ENCODE peak calls at places on chromosome 6, in nine cellular contexts. A, E, B, F, M, J, S, D and N are unnamed samples.

GRCh38 chr6:35487653-35488516 is 9.0 kb downstream of the TEAD3 start:
- DNase-seq in A (no peak), E (peak; percentile 60), B (peak; percentile 16), F (no peak), M (no peak), J (peak; percentile 54), S (no peak), D (peak; percentile 60), N (no peak)

GRCh38 chr6:3750324-3751018 is 1.0 kb downstream of the PXDC1 start:
- DNase-seq in A (peak; percentile 90), E (peak; percentile 69), B (peak; percentile 88), F (peak; percentile 58), M (peak; percentile 89), J (peak; percentile 72), S (peak; percentile 92), D (peak; percentile 60), N (peak; percentile 89)

GRCh38 chr6:36427781-36428345 is 14.8 kb downstream of the PXT1 start:
- DNase-seq in A (no peak), E (no peak), B (no peak), F (no peak), M (no peak), J (peak; percentile 63), S (no peak), D (peak; percentile 30), N (no peak)

GRCh38 chr6:35757461-35758123 is 18.8 kb upstream of the CLPSL2 start:
- DNase-seq in A (no peak), E (peak; percentile 91), B (no peak), F (peak; percentile 68), M (no peak), J (peak; percentile 28), S (no peak), D (no peak), N (no peak)

GRCh38 chr6:89525786-89526562 is 93.0 kb downstream of the ANKRD6 start:
- DNase-seq in A (no peak), E (no peak), B (no peak), F (no peak), M (no peak), J (no peak), S (no peak), D (no peak), N (no peak)

GRCh38 chr6:91383207-91383606 is 796.3 kb upstream of the MAP3K7 start:
- DNase-seq in A (no peak), E (no peak), B (no peak), F (no peak), M (no peak), J (no peak), S (no peak), D (no peak), N (no peak)

GRCh38 chr6:99588618-99589289 is 17.9 kb upstream of the PRDM13 start:
- DNase-seq in A (peak; percentile 44), E (peak; percentile 93), B (peak; percentile 50), F (peak; percentile 92), M (no peak), J (peak; percentile 59), S (peak; percentile 89), D (peak; percentile 61), N (peak; percentile 66)

GRCh38 chr6:123636771-123637170 is at the start of gene TRDN:
- DNase-seq in A (peak; percentile 17), E (peak; percentile 7), B (no peak), F (no peak), M (no peak), J (no peak), S (no peak), D (no peak), N (peak; percentile 38)

GRCh38 chr6:135002229-135002844 is 52.3 kb downstream of the HBS1L start:
- DNase-seq in A (no peak), E (peak; percentile 40), B (no peak), F (peak; percentile 24), M (no peak), J (peak; percentile 40), S (no peak), D (no peak), N (no peak)

GRCh38 chr6:1911476-1911875 is 301.8 kb downstream of the FOXC1 start:
- DNase-seq in A (no peak), E (no peak), B (no peak), F (peak; percentile 12), M (no peak), J (no peak), S (no peak), D (no peak), N (no peak)

DNA sequence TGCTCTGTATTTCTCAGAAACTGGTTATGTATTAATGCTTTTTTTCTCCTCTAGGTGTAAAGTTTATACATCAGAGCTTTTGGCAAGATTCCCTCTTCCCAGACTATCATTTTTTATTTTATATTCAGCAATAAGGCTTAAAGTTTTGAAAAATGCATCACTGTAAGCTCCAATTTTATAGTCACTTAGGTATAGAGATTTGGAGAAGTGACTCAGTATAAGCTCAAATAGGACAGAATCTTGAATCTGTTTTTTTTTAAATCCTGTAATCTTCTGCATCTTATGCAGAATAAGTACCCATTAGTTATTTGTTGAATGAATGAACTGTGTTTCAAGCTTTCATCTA is 1.0 kb downstream of the NCOA7 start:
- DNase-seq in A (no peak), E (no peak), B (no peak), F (no peak), M (no peak), J (no peak), S (no peak), D (no peak), N (no peak)
- TF ChIP-seq CTCF in A (no peak), E (no peak), B (no peak), F (peak; percentile 3), M (peak; percentile 2), J (no peak), S (no peak), D (no peak), N (no peak)

GRCh38 chr6:15493437-15494168 is 169.2 kb downstream of the DTNBP1 start:
- DNase-seq in A (no peak), E (peak; percentile 73), B (no peak), F (no peak), M (no peak), J (peak; percentile 63), S (no peak), D (peak; percentile 50), N (no peak)

GRCh38 chr6:15491986-15492269 is 170.9 kb downstream of the DTNBP1 start:
- DNase-seq in A (no peak), E (no peak), B (no peak), F (no peak), M (no peak), J (no peak), S (no peak), D (no peak), N (no peak)

GRCh38 chr6:15498640-15499039 is 164.2 kb downstream of the DTNBP1 start:
- DNase-seq in A (no peak), E (no peak), B (no peak), F (no peak), M (no peak), J (no peak), S (no peak), D (peak; percentile 41), N (no peak)

GRCh38 chr6:15496345-15497131 is 166.3 kb downstream of the DTNBP1 start:
- DNase-seq in A (no peak), E (no peak), B (no peak), F (no peak), M (no peak), J (no peak), S (no peak), D (no peak), N (no peak)

DNA sequence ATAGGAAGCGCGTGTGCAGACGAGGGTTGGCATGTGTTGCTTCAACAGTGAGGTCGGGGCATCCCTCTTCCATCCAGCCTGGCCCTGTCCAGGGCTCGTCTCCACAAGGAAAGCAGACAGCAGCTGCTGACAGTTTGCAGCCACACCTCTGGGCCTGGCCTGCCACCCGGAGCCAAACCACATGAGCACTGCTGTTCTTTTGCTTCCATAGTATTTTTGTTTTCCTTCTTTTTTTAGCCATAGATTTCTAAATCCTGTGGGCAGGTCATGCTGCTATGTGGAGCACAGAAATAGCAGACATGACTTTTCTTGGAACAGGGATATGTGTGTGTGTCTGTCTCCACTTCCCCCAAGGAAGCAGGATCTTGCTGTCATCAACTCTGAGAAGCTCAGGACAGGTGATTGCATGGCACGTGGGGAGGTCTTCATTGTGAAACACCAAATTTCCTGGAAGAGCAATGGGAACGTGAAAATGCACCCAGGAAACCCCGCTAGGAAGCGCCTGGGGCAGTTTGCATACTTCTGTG is 167.4 kb downstream of the DTNBP1 start:
- DNase-seq in A (peak; percentile 62), E (no peak), B (peak; percentile 77), F (no peak), M (no peak), J (no peak), S (no peak), D (no peak), N (peak; percentile 92)
- H3K36me3 ChIP-seq in A (no peaks in the 10 kb centered on the region), E (peaks cover 36% of the 10 kb centered on the region), B (peaks cover 10% of the 10 kb centered on the region), F (peaks cover 18% of the 10 kb centered on the region), M (peaks cover 5% of the 10 kb centered on the region), J (peaks cover 27% of the 10 kb centered on the region), S (peaks cover 17% of the 10 kb centered on the region), D (peaks cover 2% of the 10 kb centered on the region), N (no peaks in the 10 kb centered on the region)

GRCh38 chr6:83069633-83070032 is 2.2 kb downstream of the DOP1A start:
- DNase-seq in A (no peak), E (no peak), B (no peak), F (no peak), M (no peak), J (no peak), S (no peak), D (no peak), N (no peak)
- H3K27ac ChIP-seq in A (no peak overlapping the region), E (no peak overlapping the region), B (no peak overlapping the region), F (peak overlapping the region; percentile 0), M (no peak overlapping the region), J (no peak overlapping the region), S (no peak overlapping the region), D (no peak overlapping the region), N (no peak overlapping the region)

DNA sequence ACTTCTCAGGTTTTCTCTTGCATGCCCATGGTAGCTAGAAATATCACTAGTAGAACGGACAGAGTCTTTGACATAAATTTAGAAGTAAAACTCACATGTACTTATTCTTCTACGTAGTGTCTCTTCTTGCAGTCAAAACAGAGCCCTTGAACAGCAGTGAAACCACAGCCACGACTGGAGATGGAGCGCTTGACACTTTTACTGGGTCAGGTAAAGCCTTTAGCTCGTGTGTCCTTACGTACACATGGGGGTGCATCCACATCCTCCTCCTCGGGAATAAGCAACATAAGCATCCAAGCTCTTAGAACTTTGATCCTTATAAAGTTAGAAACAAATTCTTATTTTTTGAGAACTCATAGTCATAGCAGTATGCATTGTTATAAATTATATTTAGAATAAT is 215.3 kb downstream of the EYA4 start:
- DNase-seq in A (no peak), E (no peak), B (no peak), F (no peak), M (no peak), J (no peak), S (no peak), D (no peak), N (no peak)
- TF ChIP-seq CTCF in A (no peak), E (no peak), B (no peak), F (no peak), M (no peak), J (no peak), S (no peak), D (no peak), N (no peak)

DNA sequence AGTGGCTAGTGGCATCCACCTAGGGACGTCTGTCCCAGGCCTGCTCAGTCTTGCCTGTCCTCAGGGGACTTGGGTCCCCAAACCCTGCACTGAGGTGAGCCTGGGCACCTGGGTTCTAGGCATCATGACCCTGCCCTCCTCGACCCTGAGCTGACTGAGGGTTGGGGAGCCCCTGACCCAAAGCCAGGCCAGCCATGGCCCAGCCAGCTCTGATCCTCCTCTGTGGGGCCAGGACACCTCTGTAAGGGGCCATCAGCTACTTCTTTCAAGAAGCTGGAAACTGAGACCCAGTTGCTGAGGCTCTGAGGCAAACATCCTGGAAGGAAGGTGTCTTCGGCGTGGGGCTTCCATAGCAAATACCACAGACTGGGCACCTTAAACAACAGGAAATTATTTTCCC is 329.3 kb downstream of the QKI start:
- DNase-seq in A (no peak), E (no peak), B (no peak), F (no peak), M (no peak), J (no peak), S (no peak), D (no peak), N (no peak)
- H3K36me3 ChIP-seq in A (no peaks in the 10 kb centered on the region), E (no peaks in the 10 kb centered on the region), B (no peaks in the 10 kb centered on the region), F (no peaks in the 10 kb centered on the region), M (no peaks in the 10 kb centered on the region), J (no peaks in the 10 kb centered on the region), S (no peaks in the 10 kb centered on the region), D (no peaks in the 10 kb centered on the region), N (no peaks in the 10 kb centered on the region)